ENCODE peak calls at places on chromosomes 4 and X, in nine cellular contexts. X, B, N, A, L, C, Z, G and S are unnamed samples.
A peak's percentile ranks its signal among the peaks of the same experiment; 100 is the strongest.

GRCh38 chrX:7045238-7045955 is 102.1 kb upstream of the STS start:
- DNase-seq in X (no peak), B (no peak), N (no peak), A (no peak), L (no peak), C (no peak), Z (no peak), G (no peak), S (no peak)

GRCh38 chr4:179595671-179596410 is 2153.6 kb upstream of the AGA start:
- DNase-seq in X (no peak), B (no peak), N (no peak), A (no peak), L (peak; percentile 76), C (no peak), Z (peak; percentile 24), G (no peak), S (no peak)

GRCh38 chrX:51148848-51149247 is 183.8 kb upstream of the NUDT10 start:
- DNase-seq in X (no peak), B (no peak), N (no peak), A (peak; percentile 34), L (no peak), C (no peak), Z (no peak), G (peak; percentile 7), S (no peak)

GRCh38 chr4:66023061-66023460 is 352.8 kb upstream of the EPHA5 start:
- DNase-seq in X (no peak), B (no peak), N (no peak), A (no peak), L (no peak), C (no peak), Z (no peak), G (no peak), S (no peak)

GRCh38 chrX:150975655-150976390 is 7.3 kb upstream of the HMGB3 start:
- DNase-seq in X (no peak), B (no peak), N (no peak), A (no peak), L (no peak), C (no peak), Z (no peak), G (no peak), S (no peak)

GRCh38 chr4:15489551-15489950 is 19.9 kb downstream of the CC2D2A start:
- DNase-seq in X (no peak), B (no peak), N (no peak), A (no peak), L (no peak), C (no peak), Z (no peak), G (no peak), S (no peak)

GRCh38 chrX:29787666-29788065 is 427.7 kb upstream of the MAGEB2 start:
- DNase-seq in X (no peak), B (no peak), N (no peak), A (no peak), L (no peak), C (no peak), Z (no peak), G (no peak), S (no peak)

GRCh38 chr4:135365065-135365464 is 1163.5 kb upstream of the PABPC4L start:
- DNase-seq in X (no peak), B (no peak), N (no peak), A (no peak), L (peak; percentile 3), C (no peak), Z (no peak), G (no peak), S (no peak)

GRCh38 chr4:185202984-185203379 is 818 bp downstream of the CFAP97 start:
- DNase-seq in X (no peak), B (no peak), N (no peak), A (no peak), L (no peak), C (no peak), Z (no peak), G (no peak), S (no peak)

GRCh38 chr4:36990108-36990872 is 254.3 kb upstream of the NWD2 start:
- DNase-seq in X (no peak), B (no peak), N (no peak), A (no peak), L (no peak), C (no peak), Z (no peak), G (no peak), S (no peak)

GRCh38 chr4:37073226-37073840 is 171.2 kb upstream of the NWD2 start:
- DNase-seq in X (no peak), B (no peak), N (no peak), A (no peak), L (no peak), C (peak; percentile 15), Z (no peak), G (no peak), S (no peak)

GRCh38 chr4:78512357-78512920 is 39.1 kb upstream of the ANXA3 start:
- DNase-seq in X (no peak), B (no peak), N (no peak), A (peak; percentile 59), L (no peak), C (no peak), Z (peak; percentile 29), G (peak; percentile 74), S (peak; percentile 16)

GRCh38 chrX:135086197-135086854 is 34.0 kb downstream of the ETDB start:
- DNase-seq in X (no peak), B (no peak), N (no peak), A (peak; percentile 66), L (peak; percentile 23), C (peak; percentile 7), Z (peak; percentile 32), G (peak; percentile 62), S (peak; percentile 16)

GRCh38 chr4:13653356-13653755 is 25.8 kb upstream of the BOD1L1 start:
- DNase-seq in X (no peak), B (no peak), N (no peak), A (no peak), L (no peak), C (no peak), Z (no peak), G (no peak), S (no peak)

GRCh38 chrX:53494427-53494826 is 60.3 kb upstream of the HSD17B10 start:
- DNase-seq in X (no peak), B (no peak), N (no peak), A (no peak), L (no peak), C (no peak), Z (peak; percentile 41), G (no peak), S (no peak)

DNA sequence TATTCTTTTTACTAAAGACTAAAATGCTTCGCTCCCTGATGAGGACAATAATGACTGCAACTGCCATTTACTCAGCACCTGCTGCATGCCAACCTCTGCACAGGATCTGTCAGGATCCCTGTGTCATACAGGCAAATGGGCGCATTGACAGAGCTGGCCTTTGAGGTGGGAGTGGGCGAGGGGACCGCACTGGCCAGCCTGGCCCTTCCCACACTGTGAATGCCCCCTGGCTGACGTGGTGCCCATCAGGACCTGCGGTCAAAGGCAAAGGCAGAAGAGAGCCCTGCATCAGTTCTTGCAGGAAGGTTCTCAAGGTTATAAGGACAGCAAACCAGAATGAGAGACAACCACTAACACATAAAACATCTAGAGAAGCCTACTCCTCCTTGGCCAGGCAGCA is 67.9 kb downstream of the HAUS3 start:
- DNase-seq in X (no peak), B (no peak), N (no peak), A (no peak), L (no peak), C (no peak), Z (no peak), G (no peak), S (no peak)
- TF ChIP-seq CTCF in X (no peak), B (no peak), N (no peak), A (no peak), L (no peak), C (no peak), Z (no peak), G (no peak), S (no peak)

GRCh38 chr4:142567199-142567598 is 278.9 kb downstream of the INPP4B start:
- DNase-seq in X (no peak), B (no peak), N (no peak), A (peak; percentile 20), L (no peak), C (no peak), Z (no peak), G (peak; percentile 51), S (no peak)
- TF ChIP-seq CTCF in X (no peak), B (no peak), N (no peak), A (no peak), L (no peak), C (no peak), Z (no peak), G (no peak), S (no peak)

GRCh38 chr4:84502955-84503373 is 3.9 kb upstream of the NKX6-1 start:
- DNase-seq in X (no peak), B (no peak), N (no peak), A (no peak), L (no peak), C (no peak), Z (no peak), G (no peak), S (no peak)

GRCh38 chr4:84504821-84505220 is 5.7 kb upstream of the NKX6-1 start:
- DNase-seq in X (no peak), B (no peak), N (no peak), A (no peak), L (no peak), C (no peak), Z (no peak), G (no peak), S (no peak)

GRCh38 chr4:84502333-84502954 is 3.4 kb upstream of the NKX6-1 start:
- DNase-seq in X (no peak), B (no peak), N (no peak), A (no peak), L (no peak), C (no peak), Z (no peak), G (no peak), S (no peak)

GRCh38 chr4:84501721-84502267 is 2.7 kb upstream of the NKX6-1 start:
- DNase-seq in X (no peak), B (no peak), N (no peak), A (no peak), L (no peak), C (no peak), Z (no peak), G (no peak), S (no peak)

GRCh38 chr4:84503495-84504437 is 4.7 kb upstream of the NKX6-1 start:
- DNase-seq in X (no peak), B (no peak), N (no peak), A (peak; percentile 90), L (peak; percentile 21), C (peak; percentile 7), Z (peak; percentile 56), G (peak; percentile 67), S (no peak)
- TF ChIP-seq CTCF in X (peak; percentile 22), B (peak; percentile 87), N (peak; percentile 63), A (peak; percentile 74), L (peak; percentile 87), C (peak; percentile 67), Z (peak; percentile 77), G (no peak), S (peak; percentile 78)

DNA sequence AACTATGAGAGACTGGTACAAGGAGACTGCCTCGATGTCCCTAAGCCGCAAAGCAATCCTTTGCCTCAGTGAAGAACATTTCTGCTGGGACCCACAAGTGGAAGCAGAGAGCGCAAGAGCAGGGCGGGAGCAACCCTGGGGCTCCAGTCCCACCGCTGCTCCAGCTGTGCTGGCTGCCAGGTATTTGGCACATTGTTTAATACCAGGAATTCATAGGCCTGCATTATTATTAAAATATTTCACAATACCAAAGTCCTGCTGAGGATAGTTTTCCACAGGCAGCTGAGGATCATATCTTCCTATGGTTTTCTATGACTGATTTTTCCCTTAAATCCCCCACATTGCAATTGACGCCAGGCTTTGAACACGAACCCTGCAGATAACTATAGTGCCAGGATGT is 163.5 kb upstream of the TLL1 start:
- DNase-seq in X (no peak), B (no peak), N (no peak), A (no peak), L (no peak), C (no peak), Z (no peak), G (no peak), S (no peak)
- TF ChIP-seq CTCF in X (no peak), B (no peak), N (no peak), A (no peak), L (no peak), C (no peak), Z (no peak), G (no peak), S (no peak)